ENCODE peak calls at places on chromosome 10, in eight cellular contexts. J, Y, F, B, G, Z, U and I are unnamed samples.

GRCh38 chr10:99658622-99659030 is 683 bp upstream of the ENTPD7 start:
- DNase-seq in U (peak), J (peak), G (peak), B (peak), F (no peak), Z (peak), Y (peak), I (peak)

GRCh38 chr10:132608511-132609195 is 71.1 kb downstream of the INPP5A start:
- DNase-seq in G (no peak), Z (no peak), U (no peak), J (no peak), Y (no peak), F (no peak), B (no peak), I (no peak)

GRCh38 chr10:130957423-130957822 is 354.1 kb downstream of the TCERG1L start:
- DNase-seq in F (no peak), Y (no peak), B (no peak), Z (no peak), G (no peak), U (no peak), J (no peak), I (no peak)

GRCh38 chr10:13001041-13001886 is at the start of gene CCDC3:
- DNase-seq in Y (no peak), B (peak), F (no peak), J (peak), Z (peak), G (no peak), U (peak), I (no peak)

GRCh38 chr10:98260752-98261151 is 7.2 kb downstream of the LOXL4 start:
- DNase-seq in U (no peak), Z (no peak), Y (no peak), J (no peak), B (no peak), G (no peak), F (no peak), I (no peak)

GRCh38 chr10:74289956-74290355 is 138.9 kb downstream of the ADK start:
- DNase-seq in B (no peak), G (no peak), Y (peak), F (no peak), U (peak), J (no peak), Z (no peak), I (no peak)

GRCh38 chr10:86964061-86964846 is 4.0 kb upstream of the ADIRF start:
- DNase-seq in U (no peak), Y (no peak), F (no peak), Z (no peak), G (no peak), B (no peak), J (no peak), I (no peak)

GRCh38 chr10:484925-485661 is 204.4 kb downstream of the DIP2C start:
- DNase-seq in J (no peak), G (no peak), Y (peak), Z (no peak), B (no peak), F (peak), U (no peak), I (peak)

GRCh38 chr10:22491480-22491879 is 146.2 kb downstream of the SPAG6 start:
- DNase-seq in F (no peak), U (no peak), G (no peak), Z (no peak), J (no peak), Y (no peak), B (peak), I (no peak)

GRCh38 chr10:11875499-11876281 is 52.5 kb downstream of the PROSER2 start:
- DNase-seq in Z (peak), J (peak), F (peak), Y (peak), B (peak), G (no peak), U (peak), I (peak)

GRCh38 chr10:105952153-105952552 is 1212.4 kb downstream of the SORCS1 start:
- DNase-seq in B (no peak), Y (peak), G (no peak), F (peak), J (no peak), Z (peak), U (peak), I (peak)

GRCh38 chr10:80471715-80472233 is 17.7 kb downstream of the TSPAN14 start:
- DNase-seq in B (no peak), J (no peak), Y (no peak), U (no peak), F (no peak), Z (no peak), G (no peak), I (no peak)

DNA sequence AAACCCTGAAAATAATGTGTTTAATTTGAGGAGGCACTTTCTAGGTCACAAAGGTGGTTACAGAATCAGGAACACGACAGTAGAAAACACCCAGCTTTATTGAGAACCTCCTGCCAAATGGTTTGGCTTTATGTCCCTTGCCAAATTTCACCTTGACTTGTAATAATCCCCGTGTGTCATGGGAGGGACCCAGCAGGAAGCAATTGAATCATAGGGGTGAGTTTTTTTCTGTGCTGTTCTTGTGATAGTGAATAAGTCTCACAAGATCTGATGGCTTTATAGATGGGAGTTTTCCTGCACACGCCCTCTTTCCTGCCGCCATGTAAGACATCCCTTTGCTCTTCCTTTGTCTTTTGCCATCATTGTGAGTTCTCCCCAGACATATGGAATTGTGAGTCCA is 193.8 kb upstream of the KLF6 start:
- DNase-seq in U (no peak), J (no peak), Z (no peak), Y (peak), G (no peak), F (no peak), B (no peak), I (no peak)
- H3K4me3 ChIP-seq in U (no peak), J (no peak), Z (no peak), Y (no peak), G (no peak), F (no peak), B (no peak), I (no peak)

GRCh38 chr10:71969929-71970328 is 5.7 kb downstream of the CHST3 start:
- DNase-seq in U (no peak), J (no peak), F (no peak), G (no peak), B (no peak), Y (no peak), Z (no peak), I (no peak)

GRCh38 chr10:71968553-71969474 is 4.6 kb downstream of the CHST3 start:
- DNase-seq in U (no peak), J (no peak), F (peak), Y (no peak), B (no peak), G (no peak), Z (peak), I (peak)

GRCh38 chr10:71971311-71971731 is 7.1 kb downstream of the CHST3 start:
- DNase-seq in U (no peak), G (no peak), Y (no peak), Z (no peak), J (no peak), F (no peak), B (no peak), I (no peak)

GRCh38 chr10:71970869-71971268 is 6.7 kb downstream of the CHST3 start:
- DNase-seq in F (peak), J (no peak), Z (no peak), Y (no peak), B (no peak), G (no peak), U (no peak), I (no peak)

DNA sequence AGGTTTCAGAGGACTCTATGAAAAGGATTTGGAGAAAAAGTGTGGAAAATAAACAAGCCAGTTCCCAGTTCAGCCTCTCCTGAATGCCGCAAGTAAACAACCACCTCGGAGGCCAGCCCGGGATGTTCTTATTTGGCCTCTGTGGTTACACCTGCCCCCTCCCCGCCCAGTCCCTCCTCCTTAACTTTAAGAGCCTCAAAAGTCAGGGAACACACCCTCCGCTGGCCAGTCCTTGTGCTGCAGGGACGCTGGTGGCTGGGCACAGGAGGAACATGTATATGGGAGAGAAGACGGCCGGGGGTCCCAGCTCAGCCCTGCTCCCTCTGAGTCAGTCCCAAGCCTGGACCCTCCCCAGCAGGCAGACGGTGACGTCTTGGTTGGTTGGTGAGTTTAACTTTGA is 6.1 kb downstream of the CHST3 start:
- DNase-seq in B (no peak), G (no peak), F (peak), Z (peak), Y (no peak), U (peak), J (no peak), I (peak)
- TF ChIP-seq CTCF in B (no peak), G (no peak), F (peak), Z (peak), Y (peak), U (peak), J (peak), I (peak)

DNA sequence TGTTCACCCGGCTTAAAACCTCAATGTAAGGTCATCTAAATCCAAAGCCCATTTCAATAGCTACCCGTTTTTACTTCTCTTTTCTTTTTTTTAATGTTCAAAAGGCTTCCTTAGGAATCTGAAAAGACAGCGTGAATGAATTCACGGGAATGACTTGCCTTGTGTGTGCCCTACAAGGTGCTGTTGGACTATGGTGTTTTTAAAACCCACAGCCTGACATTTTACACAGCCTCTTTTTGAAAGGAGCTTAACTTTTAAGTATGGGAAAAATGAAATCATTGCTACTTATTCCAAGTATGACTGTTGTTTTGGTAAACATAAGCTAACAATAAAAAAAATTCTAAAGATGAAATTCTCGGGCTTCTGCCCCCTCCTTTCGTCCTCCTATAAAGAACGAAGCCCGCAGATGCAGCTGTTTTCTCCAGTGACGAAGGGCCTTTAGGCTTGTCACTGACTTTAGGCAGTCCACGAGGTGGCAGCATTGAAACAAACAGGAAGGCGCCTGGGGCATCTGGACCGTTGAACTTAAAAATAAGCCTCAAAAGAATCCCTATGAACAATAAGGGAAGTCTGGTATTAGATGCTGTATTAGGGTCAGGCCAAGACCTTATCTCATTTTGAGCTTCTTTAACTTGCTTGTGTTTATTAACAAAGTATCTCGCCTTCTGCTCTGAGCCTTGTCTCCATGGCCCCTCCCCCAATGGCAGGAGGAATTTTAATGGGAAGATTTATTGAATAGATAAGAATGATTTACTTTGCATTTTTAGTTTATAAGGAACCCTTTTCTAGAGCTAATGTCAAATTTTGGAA is 141.2 kb downstream of the NRP1 start:
- DNase-seq in Z (peak), Y (peak), B (peak), F (peak), J (peak), G (peak), U (peak), I (peak)
- H3K4me3 ChIP-seq in Z (no peak), Y (no peak), B (no peak), F (peak), J (no peak), G (no peak), U (no peak), I (no peak)

GRCh38 chr10:55631071-55631654 is 729.9 kb downstream of the ZWINT start:
- DNase-seq in G (no peak), Z (no peak), B (peak), F (peak), J (peak), Y (peak), U (peak), I (peak)
- TF ChIP-seq CTCF in G (no peak), Z (no peak), B (peak), F (peak), J (peak), Y (peak), U (peak), I (peak)

GRCh38 chr10:68231106-68231901 is 609 bp downstream of the ATOH7 start:
- DNase-seq in F (peak), Z (peak), G (peak), J (peak), U (peak), B (peak), Y (peak), I (peak)
- H3K4me3 ChIP-seq in F (peak), Z (peak), G (peak), J (peak), U (peak), B (peak), Y (peak), I (peak)

GRCh38 chr10:75651452-75651851 is 220.0 kb downstream of the LRMDA start:
- DNase-seq in Y (peak), J (no peak), Z (peak), U (peak), F (peak), G (no peak), B (no peak), I (peak)
- TF ChIP-seq CTCF in Y (peak), J (peak), Z (peak), U (peak), F (peak), G (no peak), B (peak), I (peak)

GRCh38 chr10:26802527-26802926 is 58.2 kb downstream of the ABI1 start:
- DNase-seq in U (no peak), Y (no peak), G (no peak), J (no peak), F (no peak), B (no peak), Z (no peak), I (no peak)

GRCh38 chr10:26800468-26800867 is 60.3 kb downstream of the ABI1 start:
- DNase-seq in U (no peak), Z (no peak), F (no peak), G (no peak), B (no peak), J (no peak), Y (no peak), I (no peak)

GRCh38 chr10:26799342-26799741 is 61.4 kb downstream of the ABI1 start:
- DNase-seq in F (no peak), Y (no peak), B (peak), G (no peak), U (no peak), Z (no peak), J (no peak), I (no peak)

GRCh38 chr10:26801831-26802230 is 58.9 kb downstream of the ABI1 start:
- DNase-seq in B (no peak), G (no peak), Z (no peak), F (no peak), U (no peak), J (no peak), Y (no peak), I (no peak)

DNA sequence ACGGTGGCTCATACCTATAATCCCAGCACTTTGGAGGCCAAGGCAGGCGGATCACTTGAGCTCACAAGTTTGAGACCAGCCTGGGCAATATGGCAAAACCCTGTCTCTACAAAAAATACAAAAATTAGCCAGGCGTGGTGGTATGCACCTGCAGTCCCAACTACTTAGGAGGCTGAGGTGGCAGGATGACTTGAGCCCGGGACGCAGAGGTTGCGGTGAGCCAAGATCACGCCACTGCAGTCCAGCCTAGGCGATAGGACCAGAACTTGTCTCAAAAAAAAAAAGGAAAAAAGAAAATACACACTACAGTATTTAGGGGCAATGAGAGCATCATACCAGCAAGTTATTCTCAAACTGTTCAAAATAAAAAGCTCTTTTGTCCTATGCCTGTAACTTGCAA is 59.5 kb downstream of the ABI1 start:
- DNase-seq in G (no peak), Y (no peak), Z (no peak), J (no peak), F (no peak), B (no peak), U (no peak), I (no peak)
- H3K4me3 ChIP-seq in G (no peak), Y (no peak), Z (no peak), J (no peak), F (no peak), B (no peak), U (no peak), I (no peak)

DNA sequence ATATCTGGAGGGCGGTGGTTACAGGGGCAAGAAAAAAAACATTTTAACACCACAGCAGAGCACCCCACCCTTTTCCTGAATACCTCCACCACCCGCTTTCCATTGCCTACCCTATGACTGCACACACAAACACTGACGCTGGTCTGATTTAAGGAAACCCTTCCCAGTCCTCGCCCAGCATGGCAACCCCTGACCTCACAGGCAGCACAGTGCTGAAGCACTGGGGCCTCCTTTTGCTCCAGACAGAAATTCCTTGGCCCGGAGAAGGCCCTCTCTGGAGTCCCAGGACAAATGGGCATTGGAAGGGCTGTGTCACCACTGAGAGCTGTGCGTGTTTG is 39.2 kb upstream of the DUSP5 start:
- DNase-seq in Z (no peak), J (peak), G (no peak), U (no peak), B (peak), F (no peak), Y (no peak), I (no peak)
- TF ChIP-seq CTCF in Z (no peak), J (no peak), G (no peak), U (no peak), B (no peak), F (no peak), Y (no peak), I (no peak)

DNA sequence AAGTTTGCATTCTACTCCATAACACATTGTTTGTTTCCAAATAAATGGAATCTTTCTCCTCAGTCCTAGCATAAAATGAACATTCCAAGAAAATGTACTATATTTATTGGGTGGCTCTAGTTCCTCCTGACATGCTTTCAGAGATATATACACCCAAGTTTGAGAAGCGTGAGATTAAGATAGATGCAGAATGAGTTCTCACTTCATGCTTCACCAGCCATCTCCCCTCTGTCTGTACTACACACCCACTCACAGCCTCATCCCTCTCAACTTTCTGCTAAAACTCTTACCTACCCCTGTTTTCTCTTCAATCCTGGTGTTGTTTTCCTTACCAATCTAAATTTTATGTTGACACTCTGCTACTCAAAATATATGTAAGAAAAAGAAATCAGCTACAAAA is 20.0 kb upstream of the ADD3 start:
- DNase-seq in G (no peak), Z (no peak), B (no peak), F (no peak), Y (no peak), J (no peak), U (no peak), I (no peak)
- H3K4me3 ChIP-seq in G (no peak), Z (no peak), B (no peak), F (no peak), Y (no peak), J (no peak), U (no peak), I (no peak)